ENCODE peak calls at places on chromosome 14, in four cellular contexts. O, A, Y and M are unnamed samples.

GRCh38 chr14:88129306-88130056 is 124.5 kb downstream of the GPR65 start:
- DNase-seq in O (peak), A (no peak), Y (peak), M (peak)

GRCh38 chr14:103422981-103423600 is 37.9 kb downstream of the MARK3 start:
- DNase-seq in O (peak), A (no peak), Y (peak), M (peak)

GRCh38 chr14:81211844-81212243 is 8.9 kb downstream of the GTF2A1 start:
- DNase-seq in O (peak), A (peak), Y (peak), M (no peak)

GRCh38 chr14:61477845-61478438 is 156.6 kb downstream of the PRKCH start:
- DNase-seq in O (no peak), A (no peak), Y (peak), M (no peak)

GRCh38 chr14:54769955-54770863 is 132.4 kb downstream of the GCH1 start:
- DNase-seq in O (no peak), A (no peak), Y (no peak), M (no peak)

GRCh38 chr14:34571771-34572170 is 32.3 kb upstream of the EAPP start:
- DNase-seq in O (no peak), A (no peak), Y (no peak), M (no peak)

GRCh38 chr14:103188691-103189480 is 65.6 kb downstream of the TNFAIP2 start:
- DNase-seq in O (peak), A (no peak), Y (no peak), M (no peak)

GRCh38 chr14:23141706-23142467 is 22.8 kb upstream of the CEBPE start:
- DNase-seq in O (peak), A (no peak), Y (peak), M (no peak)

GRCh38 chr14:61562321-61563161 is 132.8 kb upstream of the HIF1A start:
- DNase-seq in O (peak), A (no peak), Y (peak), M (peak)

GRCh38 chr14:61525293-61526011 is 169.9 kb upstream of the HIF1A start:
- DNase-seq in O (peak), A (no peak), Y (peak), M (peak)

GRCh38 chr14:24160499-24160849 is 591 bp upstream of the IRF9 start:
- DNase-seq in O (no peak), A (no peak), Y (no peak), M (no peak)

GRCh38 chr14:24160850-24161804 is at the start of gene IRF9:
- DNase-seq in O (peak), A (peak), Y (peak), M (peak)

GRCh38 chr14:24159777-24160498 is 1.1 kb upstream of the IRF9 start:
- DNase-seq in O (no peak), A (no peak), Y (no peak), M (no peak)

GRCh38 chr14:24164591-24164991 is 3.5 kb downstream of the IRF9 start:
- DNase-seq in O (no peak), A (no peak), Y (no peak), M (no peak)

GRCh38 chr14:24162083-24162482 is 1.0 kb downstream of the IRF9 start:
- DNase-seq in O (peak), A (no peak), Y (peak), M (no peak)
- H3K4me3 ChIP-seq in O (peak), A (no peak), Y (peak), M (peak)

GRCh38 chr14:73729556-73730265 is 15.5 kb upstream of the PNMA1 start:
- DNase-seq in O (no peak), A (no peak), Y (no peak), M (no peak)
- H3K4me3 ChIP-seq in O (no peak), A (no peak), Y (no peak), M (no peak)

GRCh38 chr14:30873308-30874119 is 845 bp upstream of the COCH start:
- DNase-seq in O (no peak), A (no peak), Y (no peak), M (no peak)
- H3K4me3 ChIP-seq in O (no peak), A (peak), Y (no peak), M (peak)

GRCh38 chr14:65867333-65867732 is 454.8 kb downstream of the FUT8 start:
- DNase-seq in O (no peak), A (no peak), Y (no peak), M (no peak)
- H3K4me3 ChIP-seq in O (no peak), A (no peak), Y (no peak), M (no peak)

GRCh38 chr14:69259531-69260245 is at the start of gene GALNT16:
- DNase-seq in O (no peak), A (peak), Y (peak), M (no peak)

GRCh38 chr14:69260979-69261605 is 1.1 kb downstream of the GALNT16 start:
- DNase-seq in O (no peak), A (peak), Y (no peak), M (no peak)

GRCh38 chr14:69261761-69262331 is 1.9 kb downstream of the GALNT16 start:
- DNase-seq in O (no peak), A (no peak), Y (peak), M (no peak)

GRCh38 chr14:69260246-69260978 is 454 bp downstream of the GALNT16 start:
- DNase-seq in O (no peak), A (peak), Y (peak), M (no peak)

GRCh38 chr14:69259176-69259530 is 805 bp upstream of the GALNT16 start:
- DNase-seq in O (no peak), A (no peak), Y (no peak), M (no peak)
- H3K4me3 ChIP-seq in O (peak), A (peak), Y (no peak), M (peak)